ENCODE peak calls at places on chromosomes 4 and X, in seven cellular contexts. F, X, I, Z, D, U and W are unnamed samples.

GRCh38 chrX:17465201-17465600 is 90.2 kb downstream of the NHS start:
- DNase-seq in U (no peak), X (no peak), Z (no peak), D (no peak), F (no peak), I (no peak), W (no peak)

GRCh38 chr4:13783800-13784411 is 156.4 kb upstream of the BOD1L1 start:
- DNase-seq in Z (peak), X (no peak), I (no peak), F (no peak), D (no peak), U (no peak), W (peak)

GRCh38 chr4:153555730-153556440 is 89.7 kb downstream of the TMEM131L start:
- DNase-seq in U (peak), D (no peak), Z (peak), I (no peak), X (no peak), F (no peak), W (no peak)

GRCh38 chr4:76090241-76090691 is 15.8 kb downstream of the ART3 start:
- DNase-seq in X (no peak), D (no peak), Z (peak), I (no peak), U (no peak), F (peak), W (peak)

GRCh38 chrX:133297284-133297683 is 79.1 kb upstream of the TFDP3 start:
- DNase-seq in F (no peak), Z (peak), D (no peak), U (no peak), X (no peak), I (no peak), W (peak)

GRCh38 chr4:68358988-68359387 is 9.1 kb upstream of the YTHDC1 start:
- DNase-seq in Z (no peak), D (no peak), I (no peak), X (no peak), U (no peak), F (no peak), W (no peak)

GRCh38 chrX:104285201-104285600 is 30.5 kb upstream of the ESX1 start:
- DNase-seq in I (no peak), F (no peak), D (no peak), Z (no peak), X (no peak), U (no peak), W (no peak)

GRCh38 chrX:103360092-103360491 is 3.8 kb downstream of the TCEAL9 start:
- DNase-seq in D (no peak), Z (no peak), I (no peak), F (no peak), X (no peak), U (no peak), W (no peak)

GRCh38 chr4:39814403-39815185 is 116.7 kb downstream of the UBE2K start:
- DNase-seq in D (no peak), U (no peak), Z (no peak), I (peak), X (peak), F (peak), W (no peak)

GRCh38 chr4:106809083-106809482 is 227.0 kb downstream of the DKK2 start:
- DNase-seq in X (no peak), I (no peak), Z (peak), D (no peak), F (no peak), U (no peak), W (peak)

GRCh38 chrX:154401918-154402621 is 3.9 kb downstream of the RPL10 start:
- DNase-seq in Z (no peak), D (no peak), F (no peak), I (no peak), X (no peak), U (no peak), W (no peak)

GRCh38 chr4:51831133-51831532 is 11.8 kb upstream of the DCUN1D4 start:
- DNase-seq in F (peak), I (peak), D (peak), Z (peak), U (peak), X (peak), W (no peak)

GRCh38 chr4:104942990-104943758 is 203.5 kb upstream of the TET2 start:
- DNase-seq in I (no peak), Z (no peak), F (no peak), X (peak), D (no peak), U (no peak), W (peak)